ENCODE peak calls at places on chromosomes 3 and 15, in ten cellular contexts. U, T, Z, P, X, J, C, I, E and S are unnamed samples.

GRCh38 chr3:143267984-143268383 is 148.4 kb downstream of the CHST2 start:
- DNase-seq in U (no peak), T (no peak), Z (no peak), P (no peak), X (no peak), J (no peak), C (no peak), I (no peak), E (peak), S (no peak)

GRCh38 chr15:66940368-66940767 is 125.0 kb upstream of the SMAD3 start:
- DNase-seq in U (no peak), T (no peak), Z (no peak), P (no peak), X (no peak), J (no peak), C (no peak), I (no peak), E (no peak), S (no peak)

GRCh38 chr15:68809517-68809916 is 11.2 kb downstream of the ANP32A start:
- DNase-seq in U (no peak), T (peak), Z (no peak), P (no peak), X (no peak), J (no peak), C (no peak), I (no peak), E (no peak), S (no peak)

GRCh38 chr15:68304611-68305337 is 27.2 kb downstream of the FEM1B start:
- DNase-seq in U (no peak), T (no peak), Z (no peak), P (no peak), X (peak), J (no peak), C (no peak), I (no peak), E (no peak), S (no peak)

GRCh38 chr3:197417451-197417850 is 119.0 kb upstream of the DLG1 start:
- DNase-seq in U (no peak), T (no peak), Z (no peak), P (no peak), X (no peak), J (no peak), C (no peak), I (no peak), E (no peak), S (peak)

GRCh38 chr3:132242790-132243189 is 74.4 kb upstream of the ACP3 start:
- DNase-seq in U (no peak), T (no peak), Z (no peak), P (no peak), X (no peak), J (no peak), C (no peak), I (no peak), E (no peak), S (no peak)

GRCh38 chr3:158713094-158713499 is 19.2 kb downstream of the RARRES1 start:
- DNase-seq in U (no peak), T (no peak), Z (no peak), P (no peak), X (peak), J (no peak), C (peak), I (no peak), E (peak), S (no peak)

GRCh38 chr15:93317772-93318171 is 228.8 kb upstream of the RGMA start:
- DNase-seq in U (no peak), T (no peak), Z (no peak), P (no peak), X (no peak), J (no peak), C (no peak), I (no peak), E (no peak), S (no peak)

GRCh38 chr3:14507345-14507741 is 32.8 kb downstream of the GRIP2 start:
- DNase-seq in U (no peak), T (no peak), Z (no peak), P (no peak), X (no peak), J (no peak), C (no peak), I (no peak), E (no peak), S (peak)

GRCh38 chr15:27587810-27588209 is 511.3 kb downstream of the OCA2 start:
- DNase-seq in U (no peak), T (no peak), Z (no peak), P (peak), X (no peak), J (no peak), C (no peak), I (no peak), E (no peak), S (no peak)

GRCh38 chr15:27589782-27590181 is 509.3 kb downstream of the OCA2 start:
- DNase-seq in U (no peak), T (no peak), Z (no peak), P (no peak), X (no peak), J (no peak), C (no peak), I (no peak), E (no peak), S (no peak)

GRCh38 chr15:27589260-27589659 is 509.9 kb downstream of the OCA2 start:
- DNase-seq in U (no peak), T (peak), Z (no peak), P (no peak), X (no peak), J (no peak), C (no peak), I (no peak), E (no peak), S (no peak)

GRCh38 chr15:27592036-27592725 is 506.9 kb downstream of the OCA2 start:
- DNase-seq in U (no peak), T (no peak), Z (no peak), P (no peak), X (no peak), J (no peak), C (no peak), I (no peak), E (no peak), S (no peak)
- H3K4me3 ChIP-seq in U (no peak), T (no peak), Z (no peak), P (no peak), X (no peak), J (no peak), C (no peak), I (no peak), E (no peak), S (no peak)

DNA sequence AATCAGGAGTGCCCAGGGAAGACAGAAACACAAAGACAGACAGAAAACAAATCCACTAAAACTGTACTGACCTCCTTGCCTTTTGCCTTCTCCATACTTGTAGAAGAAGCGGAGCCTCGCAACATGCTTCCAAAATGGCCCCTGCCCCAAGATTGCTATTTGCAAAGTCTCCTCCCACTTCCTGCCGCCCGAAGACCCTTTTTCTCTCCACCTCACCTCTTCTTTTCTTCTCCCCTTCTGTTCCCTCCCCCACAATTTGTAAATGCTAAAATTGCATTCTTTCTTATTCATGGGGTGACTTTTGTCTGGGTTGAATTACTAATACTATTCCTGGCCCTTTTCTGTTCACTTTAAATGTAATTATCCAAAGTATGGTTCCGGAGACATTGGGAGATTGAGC is at the start of gene DPPA4:
- DNase-seq in U (no peak), T (no peak), Z (no peak), P (no peak), X (no peak), J (no peak), C (no peak), I (no peak), E (no peak), S (no peak)
- H3K4me3 ChIP-seq in U (peak), T (no peak), Z (peak), P (no peak), X (peak), J (peak), C (peak), I (peak), E (peak), S (peak)

GRCh38 chr15:40436892-40437753 is 3.6 kb upstream of the BAHD1 start:
- DNase-seq in U (no peak), T (no peak), Z (no peak), P (peak), X (no peak), J (no peak), C (no peak), I (no peak), E (no peak), S (no peak)
- H3K4me3 ChIP-seq in U (peak), T (no peak), Z (peak), P (peak), X (no peak), J (peak), C (no peak), I (no peak), E (peak), S (peak)

DNA sequence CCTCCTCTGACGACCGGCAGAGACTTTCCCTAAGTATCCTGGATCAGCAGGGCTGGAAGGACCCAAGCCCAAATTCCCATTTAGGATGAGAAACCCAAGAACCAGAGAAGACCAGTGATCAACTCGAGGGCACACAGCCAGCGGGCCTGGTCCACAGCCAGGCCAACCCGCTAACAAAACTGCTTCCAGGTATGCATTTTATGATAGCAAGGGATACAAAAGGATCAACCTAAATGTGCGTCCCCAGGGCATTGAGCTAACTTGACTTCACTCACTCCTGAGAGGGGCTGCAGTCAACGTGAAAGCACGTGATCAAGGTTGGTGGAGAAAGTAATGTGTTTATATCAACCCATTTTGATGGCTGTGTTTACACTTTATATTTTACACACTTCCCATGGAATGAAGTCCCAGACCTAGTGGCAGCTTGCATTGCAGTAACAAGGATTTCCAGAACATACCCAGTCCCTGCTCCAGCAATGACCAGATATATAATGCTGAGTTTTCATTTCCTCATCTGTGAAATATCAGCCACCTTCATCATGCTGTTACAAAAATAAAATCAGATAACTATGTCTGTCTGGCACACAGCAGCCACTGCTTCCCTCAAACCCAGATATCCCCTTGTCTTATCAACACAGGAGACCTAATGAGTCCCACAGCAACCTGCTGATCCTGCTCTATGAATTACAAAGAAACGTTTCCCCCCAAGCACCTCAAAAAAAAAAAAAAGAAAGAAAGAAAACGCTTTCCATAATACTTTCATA is 2.1 kb downstream of the KLHL6 start:
- DNase-seq in U (no peak), T (no peak), Z (no peak), P (no peak), X (no peak), J (no peak), C (no peak), I (no peak), E (no peak), S (no peak)
- H3K4me3 ChIP-seq in U (peak), T (no peak), Z (peak), P (no peak), X (no peak), J (peak), C (peak), I (no peak), E (no peak), S (peak)

GRCh38 chr3:173755161-173755560 is 357.6 kb downstream of the NLGN1 start:
- DNase-seq in U (no peak), T (no peak), Z (no peak), P (no peak), X (no peak), J (no peak), C (no peak), I (no peak), E (no peak), S (no peak)

DNA sequence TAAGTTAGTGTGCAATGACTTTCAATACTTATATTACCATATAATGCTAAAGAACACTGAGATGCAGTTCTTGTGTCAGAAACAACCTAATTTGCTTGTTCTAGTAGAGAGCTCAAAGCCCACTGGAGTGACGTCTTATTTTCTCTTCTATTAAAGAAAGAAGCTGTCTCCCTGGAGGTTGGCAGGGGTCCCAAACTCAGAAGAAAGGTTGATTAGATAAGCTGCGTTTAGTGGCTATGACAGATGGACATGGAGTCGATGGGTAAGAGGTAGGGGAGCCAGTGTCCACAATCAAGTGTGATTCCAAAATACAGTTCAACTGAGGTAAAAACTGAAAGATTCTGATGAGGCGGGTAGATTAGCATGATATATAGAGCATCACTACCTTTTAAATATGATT is 363.6 kb downstream of the NLGN1 start:
- DNase-seq in U (no peak), T (no peak), Z (no peak), P (no peak), X (no peak), J (no peak), C (no peak), I (no peak), E (no peak), S (no peak)
- H3K4me3 ChIP-seq in U (no peak), T (no peak), Z (no peak), P (no peak), X (no peak), J (no peak), C (no peak), I (no peak), E (no peak), S (no peak)

GRCh38 chr15:65355173-65355982 is 22.4 kb downstream of the IGDCC3 start:
- DNase-seq in U (no peak), T (no peak), Z (no peak), P (no peak), X (no peak), J (no peak), C (no peak), I (no peak), E (no peak), S (no peak)

GRCh38 chr15:65355983-65356353 is 21.8 kb downstream of the IGDCC3 start:
- DNase-seq in U (no peak), T (no peak), Z (no peak), P (no peak), X (no peak), J (no peak), C (no peak), I (peak), E (no peak), S (no peak)

GRCh38 chr15:65349338-65349737 is 28.5 kb downstream of the IGDCC3 start:
- DNase-seq in U (no peak), T (no peak), Z (no peak), P (no peak), X (no peak), J (no peak), C (no peak), I (no peak), E (no peak), S (no peak)

GRCh38 chr15:65354835-65355172 is 23.0 kb downstream of the IGDCC3 start:
- DNase-seq in U (no peak), T (no peak), Z (no peak), P (no peak), X (no peak), J (no peak), C (no peak), I (peak), E (no peak), S (no peak)
- H3K4me3 ChIP-seq in U (peak), T (no peak), Z (peak), P (no peak), X (no peak), J (no peak), C (no peak), I (no peak), E (no peak), S (no peak)

GRCh38 chr3:148082881-148083280 is 614.8 kb upstream of the AGTR1 start:
- DNase-seq in U (no peak), T (no peak), Z (no peak), P (no peak), X (no peak), J (no peak), C (no peak), I (no peak), E (no peak), S (no peak)

GRCh38 chr3:148083501-148084267 is 614.0 kb upstream of the AGTR1 start:
- DNase-seq in U (no peak), T (no peak), Z (no peak), P (no peak), X (no peak), J (no peak), C (no peak), I (no peak), E (no peak), S (no peak)

GRCh38 chr3:148087601-148088371 is 609.9 kb upstream of the AGTR1 start:
- DNase-seq in U (no peak), T (no peak), Z (no peak), P (no peak), X (no peak), J (no peak), C (no peak), I (no peak), E (no peak), S (no peak)

GRCh38 chr3:148081926-148082325 is 615.8 kb upstream of the AGTR1 start:
- DNase-seq in U (no peak), T (no peak), Z (no peak), P (no peak), X (no peak), J (no peak), C (no peak), I (no peak), E (no peak), S (no peak)

GRCh38 chr3:148084931-148085330 is 612.8 kb upstream of the AGTR1 start:
- DNase-seq in U (no peak), T (no peak), Z (no peak), P (no peak), X (no peak), J (no peak), C (no peak), I (no peak), E (no peak), S (no peak)
- H3K4me3 ChIP-seq in U (no peak), T (no peak), Z (no peak), P (no peak), X (no peak), J (no peak), C (no peak), I (no peak), E (no peak), S (no peak)

GRCh38 chr15:89150762-89151305 is 62.6 kb downstream of the ABHD2 start:
- DNase-seq in U (no peak), T (peak), Z (no peak), P (no peak), X (no peak), J (no peak), C (no peak), I (no peak), E (no peak), S (no peak)
- H3K4me3 ChIP-seq in U (no peak), T (no peak), Z (no peak), P (no peak), X (no peak), J (no peak), C (no peak), I (no peak), E (no peak), S (no peak)

DNA sequence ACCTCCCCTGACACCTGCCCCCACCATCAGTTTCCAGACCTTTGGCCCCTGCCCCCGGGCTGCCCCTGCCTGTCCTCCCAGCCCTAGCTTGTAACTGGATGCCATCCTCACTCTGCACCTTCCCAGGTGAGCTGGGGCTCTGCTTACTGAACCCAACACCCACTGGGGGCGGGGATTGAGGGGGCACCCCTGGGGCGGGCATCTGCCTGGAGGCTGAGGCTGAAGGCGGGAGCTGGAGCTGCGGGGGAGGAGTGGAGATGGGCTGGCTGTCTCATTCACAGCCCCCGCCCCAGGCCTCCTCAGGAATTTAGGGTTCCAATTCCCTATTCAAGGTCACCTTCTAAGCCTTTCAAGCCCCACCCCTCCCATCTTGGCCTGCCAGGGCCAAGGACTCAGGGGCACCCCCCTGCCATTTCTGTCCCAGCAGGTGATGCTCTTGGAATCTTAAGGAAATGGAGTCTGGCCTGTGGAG is 17.7 kb downstream of the PIF1 start:
- DNase-seq in U (no peak), T (no peak), Z (no peak), P (no peak), X (no peak), J (no peak), C (no peak), I (no peak), E (no peak), S (no peak)
- H3K4me3 ChIP-seq in U (no peak), T (no peak), Z (no peak), P (no peak), X (no peak), J (no peak), C (no peak), I (no peak), E (no peak), S (no peak)